ENCODE peak calls at places on chromosomes 16 and 17, in four cellular contexts. One of them, this sample, is unnamed.

GRCh38 chr17:33603794-33604193 is 310.7 kb upstream of the ASIC2 start:
- DNase-seq in psoas muscle: no peak
- DNase-seq in ovary: no peak
- DNase-seq in natural killer cell: no peak
- DNase-seq in this sample: no peak

GRCh38 chr16:21302454-21302853 is 24.4 kb upstream of the CRYM start:
- DNase-seq in psoas muscle: no peak
- DNase-seq in ovary: no peak
- DNase-seq in natural killer cell: no peak
- DNase-seq in this sample: no peak

GRCh38 chr17:28317965-28318758 is 838 bp upstream of the TMEM97 start:
- DNase-seq in psoas muscle: no peak
- DNase-seq in ovary: peak
- DNase-seq in natural killer cell: no peak
- DNase-seq in this sample: no peak

GRCh38 chr17:82568997-82569393 is 49.5 kb downstream of the FOXK2 start:
- DNase-seq in psoas muscle: peak
- DNase-seq in ovary: no peak
- DNase-seq in natural killer cell: no peak
- DNase-seq in this sample: no peak

GRCh38 chr17:47620503-47621245 is 29.0 kb upstream of the KPNB1 start:
- DNase-seq in psoas muscle: no peak
- DNase-seq in ovary: no peak
- DNase-seq in natural killer cell: no peak
- DNase-seq in this sample: no peak

GRCh38 chr17:72592242-72592966 is 471.6 kb downstream of the SOX9 start:
- DNase-seq in psoas muscle: peak
- DNase-seq in ovary: no peak
- DNase-seq in natural killer cell: no peak
- DNase-seq in this sample: peak

GRCh38 chr16:66416981-66417700 is 10.0 kb upstream of the BEAN1 start:
- DNase-seq in psoas muscle: no peak
- DNase-seq in ovary: no peak
- DNase-seq in natural killer cell: no peak
- DNase-seq in this sample: no peak

GRCh38 chr17:17180141-17180603 is 26.0 kb downstream of the PLD6 start:
- DNase-seq in psoas muscle: peak
- DNase-seq in ovary: no peak
- DNase-seq in natural killer cell: no peak
- DNase-seq in this sample: no peak

GRCh38 chr17:64494121-64494520 is 2.7 kb downstream of the POLG2 start:
- DNase-seq in psoas muscle: no peak
- DNase-seq in ovary: no peak
- DNase-seq in natural killer cell: no peak
- DNase-seq in this sample: no peak

GRCh38 chr17:55702150-55702549 is 20.5 kb downstream of the TMEM100 start:
- DNase-seq in psoas muscle: no peak
- DNase-seq in ovary: no peak
- DNase-seq in natural killer cell: no peak
- DNase-seq in this sample: no peak

GRCh38 chr16:66227766-66228530 is 138.5 kb upstream of the CDH5 start:
- DNase-seq in psoas muscle: no peak
- DNase-seq in ovary: no peak
- DNase-seq in natural killer cell: no peak
- DNase-seq in this sample: peak

GRCh38 chr17:7849185-7850117 is 5.4 kb upstream of the TMEM88 start:
- DNase-seq in psoas muscle: peak
- DNase-seq in ovary: peak
- DNase-seq in natural killer cell: no peak
- DNase-seq in this sample: peak

GRCh38 chr16:1960665-1961630 is 1.6 kb downstream of the NDUFB10 start:
- DNase-seq in psoas muscle: no peak
- DNase-seq in ovary: no peak
- DNase-seq in natural killer cell: no peak
- DNase-seq in this sample: peak

GRCh38 chr17:27793168-27793905 is 7.0 kb downstream of the NOS2 start:
- DNase-seq in psoas muscle: no peak
- DNase-seq in ovary: peak
- DNase-seq in natural killer cell: no peak
- DNase-seq in this sample: peak

GRCh38 chr17:68170246-68170645 is 77.6 kb upstream of the AMZ2 start:
- DNase-seq in psoas muscle: no peak
- DNase-seq in ovary: no peak
- DNase-seq in natural killer cell: no peak
- DNase-seq in this sample: no peak

GRCh38 chr17:41140360-41141132 is at the start of gene KRTAP4-6:
- DNase-seq in psoas muscle: no peak
- DNase-seq in ovary: no peak
- DNase-seq in natural killer cell: no peak
- DNase-seq in this sample: no peak

GRCh38 chr17:57527437-57528083 is 217.5 kb downstream of the CCDC182 start:
- DNase-seq in psoas muscle: no peak
- DNase-seq in ovary: no peak
- DNase-seq in natural killer cell: no peak
- DNase-seq in this sample: no peak

GRCh38 chr17:32815460-32815859 is 61.5 kb downstream of the MYO1D start:
- DNase-seq in psoas muscle: no peak
- DNase-seq in ovary: no peak
- DNase-seq in natural killer cell: no peak
- DNase-seq in this sample: no peak

GRCh38 chr16:14436410-14436955 is 193.6 kb downstream of the PARN start:
- DNase-seq in psoas muscle: peak
- DNase-seq in ovary: no peak
- DNase-seq in natural killer cell: no peak
- DNase-seq in this sample: no peak

GRCh38 chr16:49366669-49367068 is 6.9 kb upstream of the C16orf78 start:
- DNase-seq in psoas muscle: no peak
- DNase-seq in ovary: no peak
- DNase-seq in natural killer cell: no peak
- DNase-seq in this sample: no peak

GRCh38 chr16:10862432-10862831 is 14.6 kb upstream of the CIITA start:
- DNase-seq in psoas muscle: no peak
- DNase-seq in ovary: no peak
- DNase-seq in natural killer cell: no peak
- DNase-seq in this sample: no peak

GRCh38 chr16:46732561-46732960 is 15.6 kb downstream of the MYLK3 start:
- DNase-seq in psoas muscle: no peak
- DNase-seq in ovary: no peak
- DNase-seq in natural killer cell: no peak
- DNase-seq in this sample: no peak

GRCh38 chr17:69524854-69525253 is 110.4 kb downstream of the MAP2K6 start:
- DNase-seq in psoas muscle: no peak
- DNase-seq in ovary: no peak
- DNase-seq in natural killer cell: no peak
- DNase-seq in this sample: no peak

GRCh38 chr17:3959295-3959899 is 4.8 kb downstream of the ATP2A3 start:
- DNase-seq in psoas muscle: no peak
- DNase-seq in ovary: no peak
- DNase-seq in natural killer cell: no peak
- DNase-seq in this sample: no peak

GRCh38 chr17:73268582-73269328 is 7.1 kb upstream of the CPSF4L start:
- DNase-seq in psoas muscle: no peak
- DNase-seq in ovary: no peak
- DNase-seq in natural killer cell: no peak
- DNase-seq in this sample: no peak

GRCh38 chr16:54066451-54067056 is 220.0 kb downstream of the IRX3 start:
- DNase-seq in psoas muscle: peak
- DNase-seq in ovary: no peak
- DNase-seq in natural killer cell: no peak
- DNase-seq in this sample: no peak

GRCh38 chr17:8151120-8151640 is 1.0 kb downstream of the PER1 start:
- DNase-seq in psoas muscle: peak
- DNase-seq in ovary: peak
- DNase-seq in natural killer cell: peak
- DNase-seq in this sample: peak

GRCh38 chr16:59042296-59042695 is 308.2 kb upstream of the GOT2 start:
- DNase-seq in psoas muscle: no peak
- DNase-seq in ovary: no peak
- DNase-seq in natural killer cell: no peak
- DNase-seq in this sample: no peak

GRCh38 chr16:1839554-1839953 is 12.5 kb downstream of the FAHD1 start:
- DNase-seq in psoas muscle: no peak
- DNase-seq in ovary: no peak
- DNase-seq in natural killer cell: no peak
- DNase-seq in this sample: no peak

GRCh38 chr17:7313028-7313889 is 1.9 kb downstream of the GPS2 start:
- DNase-seq in psoas muscle: no peak
- DNase-seq in ovary: no peak
- DNase-seq in natural killer cell: peak
- DNase-seq in this sample: no peak

GRCh38 chr16:2008009-2008526 is 1.6 kb downstream of the ZNF598 start:
- DNase-seq in psoas muscle: peak
- DNase-seq in ovary: peak
- DNase-seq in natural killer cell: no peak
- DNase-seq in this sample: no peak

GRCh38 chr17:72388765-72389473 is 268.1 kb downstream of the SOX9 start:
- DNase-seq in psoas muscle: no peak
- DNase-seq in ovary: no peak
- DNase-seq in natural killer cell: no peak
- DNase-seq in this sample: no peak

GRCh38 chr17:62627219-62627903 is at the start of gene MRC2:
- DNase-seq in psoas muscle: peak
- DNase-seq in ovary: peak
- DNase-seq in natural killer cell: no peak
- DNase-seq in this sample: no peak

GRCh38 chr16:20678242-20678641 is 19.2 kb downstream of the ACSM1 start:
- DNase-seq in psoas muscle: no peak
- DNase-seq in ovary: no peak
- DNase-seq in natural killer cell: no peak
- DNase-seq in this sample: no peak

GRCh38 chr17:17579691-17580090 is 11.8 kb downstream of the PEMT start:
- DNase-seq in psoas muscle: no peak
- DNase-seq in ovary: no peak
- DNase-seq in natural killer cell: no peak
- DNase-seq in this sample: no peak

GRCh38 chr17:82737981-82738877 is 2.8 kb downstream of the FN3K start:
- DNase-seq in psoas muscle: peak
- DNase-seq in ovary: peak
- DNase-seq in natural killer cell: no peak
- DNase-seq in this sample: no peak

GRCh38 chr17:63356275-63356905 is 89.7 kb downstream of the CYB561 start:
- DNase-seq in psoas muscle: no peak
- DNase-seq in ovary: no peak
- DNase-seq in natural killer cell: no peak
- DNase-seq in this sample: no peak

GRCh38 chr16:68064791-68065365 is 20.3 kb upstream of the NFATC3 start:
- DNase-seq in psoas muscle: peak
- DNase-seq in ovary: peak
- DNase-seq in natural killer cell: peak
- DNase-seq in this sample: no peak

GRCh38 chr16:64051826-64052225 is 1070.0 kb downstream of the CDH11 start:
- DNase-seq in psoas muscle: no peak
- DNase-seq in ovary: no peak
- DNase-seq in natural killer cell: no peak
- DNase-seq in this sample: no peak
- TF ChIP-seq CTCF in psoas muscle: no peak
- TF ChIP-seq CTCF in ovary: no peak
- TF ChIP-seq CTCF in natural killer cell: no peak
- TF ChIP-seq CTCF in this sample: peak

GRCh38 chr16:57513371-57514102 is 22.8 kb downstream of the CCDC102A start:
- DNase-seq in psoas muscle: peak
- DNase-seq in ovary: no peak
- DNase-seq in natural killer cell: no peak
- DNase-seq in this sample: no peak
- TF ChIP-seq CTCF in psoas muscle: no peak
- TF ChIP-seq CTCF in ovary: no peak
- TF ChIP-seq CTCF in natural killer cell: no peak
- TF ChIP-seq CTCF in this sample: no peak

DNA sequence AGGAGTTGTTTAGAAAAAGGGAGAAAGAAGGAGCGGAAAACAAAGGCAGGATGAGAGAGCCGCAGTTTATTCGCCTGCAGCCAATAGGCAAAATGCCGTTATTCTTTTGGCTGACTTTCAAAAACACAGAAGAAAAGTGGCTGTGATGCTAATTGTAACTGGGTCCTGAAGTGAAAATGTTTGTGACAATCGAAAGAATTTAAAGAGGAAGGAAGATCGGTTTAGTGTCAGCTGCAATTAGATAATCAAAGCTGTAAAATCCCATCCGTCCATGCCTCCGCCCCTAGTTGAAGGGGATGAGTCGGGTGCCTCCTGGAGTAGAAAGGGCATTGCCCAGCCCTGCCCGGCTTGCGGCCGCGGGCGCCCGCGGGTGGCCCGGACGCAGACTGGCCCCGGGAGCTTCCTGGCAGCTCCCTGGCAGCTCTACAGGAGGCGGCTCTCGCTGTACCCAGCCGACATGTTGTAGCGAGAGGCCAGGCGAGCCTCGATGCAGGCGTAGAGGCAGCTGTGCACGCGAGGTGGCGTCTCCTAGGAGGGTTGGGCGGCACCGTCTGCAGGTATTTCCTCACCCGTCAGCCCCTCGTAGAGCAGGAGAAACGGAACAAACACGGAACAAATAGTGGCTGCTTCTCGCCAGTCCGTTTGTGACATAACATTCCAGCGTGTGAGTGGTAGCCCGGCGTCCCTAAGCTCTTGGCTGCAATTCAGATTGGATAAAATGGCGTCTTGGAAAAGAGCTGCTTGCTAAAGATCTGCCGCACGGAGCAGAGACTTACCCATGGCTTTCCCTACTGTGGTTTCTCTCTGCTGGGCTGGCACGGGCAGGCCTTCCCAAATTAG is 82.3 kb downstream of the TNRC6C start:
- DNase-seq in psoas muscle: peak
- DNase-seq in ovary: peak
- DNase-seq in natural killer cell: no peak
- DNase-seq in this sample: no peak
- TF ChIP-seq CTCF in psoas muscle: no peak
- TF ChIP-seq CTCF in ovary: no peak
- TF ChIP-seq CTCF in natural killer cell: no peak
- TF ChIP-seq CTCF in this sample: peak

GRCh38 chr16:27193300-27193990 is 9.9 kb upstream of the KDM8 start:
- DNase-seq in psoas muscle: no peak
- DNase-seq in ovary: no peak
- DNase-seq in natural killer cell: no peak
- DNase-seq in this sample: no peak
- TF ChIP-seq CTCF in psoas muscle: no peak
- TF ChIP-seq CTCF in ovary: no peak
- TF ChIP-seq CTCF in natural killer cell: no peak
- TF ChIP-seq CTCF in this sample: no peak

DNA sequence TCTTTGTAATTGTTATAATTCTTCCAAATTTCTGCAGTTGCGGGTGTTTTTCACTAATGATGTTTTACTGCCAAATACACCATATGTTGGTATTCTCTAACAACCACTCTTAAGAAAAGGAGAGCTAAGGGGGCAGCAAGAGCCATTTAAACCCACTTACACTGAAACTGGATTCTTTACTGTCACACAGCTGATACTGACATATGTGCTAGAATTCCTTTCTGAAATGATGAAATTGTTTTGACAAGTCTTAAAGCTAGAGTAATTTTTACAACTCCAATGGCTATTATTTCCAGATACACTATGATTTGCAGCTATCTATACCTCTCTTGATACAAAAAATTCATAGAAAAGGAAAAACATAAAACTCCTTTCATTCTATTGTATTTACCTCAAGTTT is 483.1 kb downstream of the CDH11 start:
- DNase-seq in psoas muscle: no peak
- DNase-seq in ovary: no peak
- DNase-seq in natural killer cell: no peak
- DNase-seq in this sample: no peak
- TF ChIP-seq CTCF in psoas muscle: no peak
- TF ChIP-seq CTCF in ovary: no peak
- TF ChIP-seq CTCF in natural killer cell: no peak
- TF ChIP-seq CTCF in this sample: no peak

GRCh38 chr16:29318037-29318436 is 88.5 kb downstream of the NPIPB11 start:
- DNase-seq in psoas muscle: no peak
- DNase-seq in ovary: peak
- DNase-seq in natural killer cell: no peak
- DNase-seq in this sample: no peak
- TF ChIP-seq CTCF in psoas muscle: no peak
- TF ChIP-seq CTCF in ovary: no peak
- TF ChIP-seq CTCF in natural killer cell: no peak
- TF ChIP-seq CTCF in this sample: no peak